ENCODE peak calls at places on chromosomes 11 and 22, in nine cellular contexts. X is fibroblast of lung; J is CD4-positive, CD25-positive, alpha-beta regulatory T cell; S is tibial artery; C is heart left ventricle; Q is cardiac muscle cell; E is PC-3; H is heart right ventricle; A is foreskin fibroblast. D is an unnamed sample.

GRCh38 chr11:116109228-116109627 is 605.0 kb upstream of the CADM1 start:
- DNase-seq in X (peak; percentile 84), J (no peak), S (no peak), C (peak; percentile 35), Q (no peak), E (peak; percentile 50), H (no peak), A (no peak), D (peak; percentile 16)

GRCh38 chr22:48705917-48706605 is 1121.6 kb downstream of the BRD1 start:
- DNase-seq in X (no peak), J (no peak), S (no peak), C (no peak), Q (no peak), E (no peak), H (no peak), A (no peak), D (no peak)

GRCh38 chr11:87425391-87425790 is 387.7 kb downstream of the TMEM135 start:
- DNase-seq in X (no peak), J (no peak), S (no peak), C (no peak), Q (no peak), E (peak; percentile 50), H (no peak), A (peak; percentile 72), D (no peak)

GRCh38 chr11:102115557-102115956 is 5.3 kb downstream of the YAP1 start:
- DNase-seq in X (peak; percentile 82), J (no peak), S (no peak), C (no peak), Q (peak; percentile 54), E (peak; percentile 81), H (no peak), A (peak; percentile 78), D (no peak)

GRCh38 chr11:134100171-134100570 is 31.3 kb downstream of the JAM3 start:
- DNase-seq in X (no peak), J (no peak), S (no peak), C (no peak), Q (no peak), E (no peak), H (no peak), A (no peak), D (no peak)

GRCh38 chr11:47104337-47104950 is 72.2 kb downstream of the ARFGAP2 start:
- DNase-seq in X (peak; percentile 81), J (no peak), S (no peak), C (no peak), Q (no peak), E (no peak), H (no peak), A (peak; percentile 72), D (peak; percentile 36)

GRCh38 chr11:16815047-16815767 is 76.8 kb downstream of the C11orf58 start:
- DNase-seq in X (peak; percentile 21), J (no peak), S (peak; percentile 67), C (peak; percentile 84), Q (no peak), E (no peak), H (peak; percentile 79), A (peak; percentile 72), D (peak; percentile 18)

GRCh38 chr11:68257477-68258362 is 14.1 kb downstream of the C11orf24 start:
- DNase-seq in X (peak; percentile 78), J (peak; percentile 81), S (peak; percentile 95), C (peak; percentile 96), Q (peak; percentile 94), E (peak; percentile 96), H (peak; percentile 97), A (peak; percentile 96), D (peak; percentile 81)

GRCh38 chr22:25706197-25706596 is 35.8 kb upstream of the MYO18B start:
- DNase-seq in X (no peak), J (no peak), S (no peak), C (no peak), Q (no peak), E (no peak), H (no peak), A (no peak), D (no peak)

GRCh38 chr22:19604711-19605268 is 80.6 kb upstream of the CLDN5 start:
- DNase-seq in X (no peak), J (no peak), S (no peak), C (no peak), Q (peak; percentile 40), E (no peak), H (no peak), A (no peak), D (no peak)

GRCh38 chr11:118621071-118621815 is 13.8 kb downstream of the PHLDB1 start:
- DNase-seq in X (peak; percentile 91), J (no peak), S (peak; percentile 92), C (peak; percentile 94), Q (peak; percentile 92), E (peak; percentile 90), H (peak; percentile 91), A (peak; percentile 94), D (peak; percentile 73)

GRCh38 chr11:113363406-113363805 is 24.2 kb upstream of the ANKK1 start:
- DNase-seq in X (no peak), J (no peak), S (no peak), C (no peak), Q (no peak), E (no peak), H (no peak), A (no peak), D (no peak)

GRCh38 chr11:44484211-44484610 is 81.3 kb upstream of the CD82 start:
- DNase-seq in X (no peak), J (no peak), S (no peak), C (no peak), Q (peak; percentile 49), E (peak; percentile 12), H (no peak), A (peak; percentile 7), D (no peak)

GRCh38 chr11:44235765-44236201 is 74.2 kb downstream of the ALX4 start:
- DNase-seq in X (peak; percentile 36), J (no peak), S (no peak), C (no peak), Q (no peak), E (no peak), H (no peak), A (no peak), D (no peak)

GRCh38 chr11:102727890-102728289 is 3.1 kb upstream of the MMP8 start:
- DNase-seq in X (peak; percentile 80), J (no peak), S (no peak), C (no peak), Q (no peak), E (peak; percentile 66), H (no peak), A (peak; percentile 86), D (no peak)

DNA sequence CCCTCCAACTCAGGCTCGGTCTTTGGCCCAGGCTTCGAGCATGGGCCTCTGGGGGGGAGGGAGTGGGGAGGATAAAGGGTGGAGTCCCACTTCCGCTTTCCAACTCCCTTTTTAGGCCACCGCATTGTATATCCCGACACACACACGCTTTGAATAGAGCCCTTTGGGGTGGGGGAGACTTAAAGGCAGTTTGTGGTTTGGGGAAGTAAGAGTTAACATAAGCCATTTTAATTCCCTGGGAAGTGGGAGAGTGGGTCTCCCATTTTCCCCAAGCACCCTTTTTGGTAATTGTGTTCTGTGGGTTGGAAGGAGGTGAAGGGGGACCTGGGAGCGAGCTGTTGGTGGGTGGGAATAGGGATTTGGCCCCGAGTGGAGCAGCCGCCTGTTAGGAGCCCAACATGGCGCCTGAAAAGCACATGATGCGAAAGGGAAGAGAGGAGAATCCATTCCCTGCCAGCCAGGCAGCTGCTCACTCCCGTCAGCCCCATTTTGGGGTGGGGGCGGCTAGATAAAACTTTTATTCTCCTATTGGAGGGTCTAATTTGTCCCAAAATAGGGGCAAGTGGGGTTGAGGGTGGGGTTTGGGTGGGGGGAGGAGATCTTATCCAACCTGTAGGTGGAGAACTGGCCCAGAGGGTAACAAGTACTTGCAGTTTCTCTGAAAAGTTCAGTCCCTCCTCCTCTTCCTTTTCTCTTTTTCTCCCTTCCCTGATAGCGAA is 983 bp downstream of the PCF11 start:
- DNase-seq in X (peak; percentile 49), J (peak; percentile 38), S (peak; percentile 71), C (peak; percentile 64), Q (peak; percentile 66), E (peak; percentile 40), H (peak; percentile 30), A (peak; percentile 73), D (peak; percentile 13)
- H3K4me3 ChIP-seq in X (peak overlapping the region; percentile 99), J (peak overlapping the region; percentile 93), S (peak overlapping the region; percentile 93), C (peak overlapping the region; percentile 76), Q (peak overlapping the region; percentile 68), E (peak overlapping the region; percentile 92), H (peak overlapping the region; percentile 95), A (peak overlapping the region; percentile 92), D (peak overlapping the region; percentile 71)

GRCh38 chr11:33434294-33434693 is 177.1 kb downstream of the HIPK3 start:
- DNase-seq in X (no peak), J (no peak), S (no peak), C (no peak), Q (no peak), E (no peak), H (no peak), A (no peak), D (no peak)

GRCh38 chr11:33437529-33437928 is 180.3 kb downstream of the HIPK3 start:
- DNase-seq in X (no peak), J (no peak), S (no peak), C (no peak), Q (no peak), E (no peak), H (no peak), A (no peak), D (no peak)

GRCh38 chr11:33438311-33438710 is 181.1 kb downstream of the HIPK3 start:
- DNase-seq in X (no peak), J (no peak), S (no peak), C (no peak), Q (no peak), E (no peak), H (no peak), A (no peak), D (no peak)

GRCh38 chr11:33435201-33435600 is 178.0 kb downstream of the HIPK3 start:
- DNase-seq in X (no peak), J (no peak), S (no peak), C (no peak), Q (no peak), E (no peak), H (no peak), A (no peak), D (no peak)
- H3K4me3 ChIP-seq in X (no peak overlapping the region), J (no peak overlapping the region), S (no peak overlapping the region), C (no peak overlapping the region), Q (no peak overlapping the region), E (no peak overlapping the region), H (no peak overlapping the region), A (no peak overlapping the region), D (no peak overlapping the region)

GRCh38 chr11:114440971-114441810 is 1.9 kb downstream of the REXO2 start:
- DNase-seq in X (no peak), J (no peak), S (no peak), C (no peak), Q (no peak), E (peak; percentile 36), H (no peak), A (peak; percentile 12), D (no peak)
- H3K4me3 ChIP-seq in X (peak overlapping the region; percentile 96), J (peak overlapping the region; percentile 90), S (peak overlapping the region; percentile 97), C (peak overlapping the region; percentile 82), Q (peak overlapping the region; percentile 77), E (peak overlapping the region; percentile 97), H (peak overlapping the region; percentile 99), A (peak overlapping the region; percentile 95), D (peak overlapping the region; percentile 89)

DNA sequence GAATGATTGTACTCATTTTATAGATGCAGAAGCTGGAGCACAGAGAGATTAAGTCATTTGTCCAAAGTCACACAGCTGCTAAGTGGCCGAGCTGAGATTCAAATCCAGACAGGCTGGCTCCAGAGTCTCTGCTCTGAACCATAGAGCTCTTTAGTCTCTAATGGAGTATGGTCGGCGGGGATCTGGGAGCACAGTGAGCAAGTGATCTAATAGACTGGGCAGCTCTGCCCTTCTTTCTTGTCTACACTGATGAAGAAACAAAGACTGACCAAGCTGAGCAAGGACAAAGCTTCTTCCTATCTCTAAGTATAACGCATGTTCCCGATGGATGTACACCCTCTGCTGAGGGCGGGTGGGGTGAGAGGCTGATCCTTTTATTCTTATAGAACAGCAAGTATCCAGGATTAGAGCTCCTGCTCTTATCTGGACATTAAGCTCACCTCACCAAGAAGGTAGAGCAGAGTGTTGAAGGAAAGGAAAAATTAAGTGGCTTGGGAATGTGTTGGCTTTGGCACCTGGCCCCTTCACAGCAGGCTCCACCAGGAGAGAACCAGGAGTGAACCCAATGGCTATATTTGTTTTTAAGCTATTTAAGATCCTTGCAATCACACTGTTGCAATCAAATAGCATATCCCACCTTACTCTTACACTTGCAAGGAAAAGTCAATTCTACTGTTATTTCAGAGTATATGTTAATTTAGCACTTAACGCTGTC is 68.7 kb downstream of the ETS1 start:
- DNase-seq in X (peak; percentile 64), J (no peak), S (no peak), C (no peak), Q (no peak), E (no peak), H (no peak), A (no peak), D (no peak)
- H3K4me3 ChIP-seq in X (peak overlapping the region; percentile 94), J (peak overlapping the region; percentile 100), S (peak overlapping the region; percentile 85), C (peak overlapping the region; percentile 87), Q (no peak overlapping the region), E (peak overlapping the region; percentile 77), H (peak overlapping the region; percentile 67), A (peak overlapping the region; percentile 92), D (peak overlapping the region; percentile 95)

D was measured in astrocyte of the cerebellum.